ENCODE peak calls at places on chromosomes 5 and 9, in eight cellular contexts. G is ovary, L is A549, V is sigmoid colon, W is GM12878, N is HepG2, E is SK-N-SH, U is suprapubic skin. Y is an unnamed sample. For H3K4me1, the result is how much of the 10 kb centered on the place peaks cover.

GRCh38 chr9:131067625-131068024 is 28.7 kb upstream of the AIF1L start:
- DNase-seq in W (no peak), L (no peak), N (no peak), V (no peak), E (no peak), G (no peak), U (no peak), Y (no peak)

GRCh38 chr5:61306531-61307195 is 25.4 kb upstream of the ZSWIM6 start:
- DNase-seq in W (no peak), E (no peak), N (no peak), V (no peak), G (no peak), L (no peak), U (no peak), Y (no peak)

GRCh38 chr5:120447706-120448239 is 16.3 kb upstream of the PRR16 start:
- DNase-seq in N (no peak), U (no peak), E (peak), V (no peak), W (no peak), G (no peak), L (no peak), Y (no peak)

GRCh38 chr5:142023836-142024235 is 11.0 kb upstream of the GNPDA1 start:
- DNase-seq in G (no peak), L (no peak), N (no peak), V (no peak), U (no peak), E (no peak), W (no peak), Y (no peak)

GRCh38 chr9:84397151-84397728 is 56.7 kb upstream of the SLC28A3 start:
- DNase-seq in W (peak), G (peak), V (peak), U (peak), N (peak), E (peak), L (peak), Y (no peak)

GRCh38 chr5:112245616-112246015 is 173.5 kb downstream of the EPB41L4A start:
- DNase-seq in E (no peak), L (no peak), G (no peak), U (no peak), V (no peak), W (no peak), N (no peak), Y (no peak)

GRCh38 chr9:81032831-81033230 is 656.5 kb downstream of the TLE1 start:
- DNase-seq in L (no peak), V (no peak), E (no peak), N (no peak), U (no peak), G (no peak), W (no peak), Y (no peak)

GRCh38 chr5:36982146-36982545 is 105.6 kb downstream of the NIPBL start:
- DNase-seq in V (no peak), N (no peak), E (no peak), G (no peak), L (no peak), W (no peak), U (no peak), Y (no peak)

GRCh38 chr5:68848086-68848485 is 245.7 kb upstream of the SLC30A5 start:
- DNase-seq in E (no peak), L (no peak), N (no peak), U (no peak), V (no peak), W (no peak), G (no peak), Y (no peak)

GRCh38 chr9:971901-972511 is 4.4 kb upstream of the DMRT3 start:
- DNase-seq in E (peak), L (no peak), N (no peak), W (no peak), U (peak), V (no peak), G (no peak), Y (peak)

GRCh38 chr5:172766287-172767104 is 4.5 kb downstream of the DUSP1 start:
- DNase-seq in G (peak), W (no peak), V (peak), N (peak), L (no peak), E (no peak), U (peak), Y (peak)

GRCh38 chr9:114723926-114724325 is 41.9 kb upstream of the TEX48 start:
- DNase-seq in N (no peak), L (no peak), U (no peak), W (no peak), V (no peak), E (no peak), G (no peak), Y (no peak)

GRCh38 chr9:93219692-93220091 is 35.8 kb downstream of the WNK2 start:
- DNase-seq in G (no peak), L (no peak), W (no peak), U (no peak), V (no peak), N (no peak), E (no peak), Y (no peak)

GRCh38 chr9:20611751-20612287 is 10.5 kb downstream of the MLLT3 start:
- DNase-seq in U (no peak), L (peak), E (peak), N (peak), V (no peak), G (no peak), W (no peak), Y (no peak)

DNA sequence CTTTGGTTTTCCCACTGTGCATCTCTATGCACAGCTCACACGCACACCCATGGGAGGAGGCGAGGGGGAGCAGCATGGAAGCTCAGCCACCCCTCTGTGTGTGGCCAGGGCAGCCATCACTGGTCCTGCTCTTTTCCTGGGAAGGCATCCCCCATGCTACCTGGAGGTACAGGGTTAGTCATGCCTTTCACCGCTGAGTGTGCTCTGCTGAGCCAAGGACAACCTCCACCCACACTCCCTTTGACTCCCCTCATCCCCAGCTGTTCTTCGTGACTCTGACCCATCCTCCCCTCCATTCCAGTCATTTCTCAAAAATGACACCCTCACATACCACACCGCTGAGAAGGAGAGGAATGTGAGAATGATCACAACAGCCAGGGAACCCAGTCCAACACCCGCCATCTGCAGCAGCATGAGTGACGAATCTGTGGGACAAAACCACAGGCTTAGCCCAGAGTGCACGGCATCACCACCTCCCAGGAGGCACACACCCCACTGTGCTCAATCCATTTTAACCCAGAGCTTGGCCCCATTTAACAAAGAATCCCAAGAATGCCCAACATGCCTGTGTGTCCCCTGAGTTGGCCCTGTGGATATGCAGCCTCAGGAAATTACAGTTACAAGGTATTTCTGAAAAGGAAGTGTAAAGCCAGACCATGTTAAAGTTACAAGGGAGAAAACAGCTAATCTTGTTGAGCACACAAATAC is 133.4 kb downstream of the SUSD1 start:
- DNase-seq in U (no peak), W (no peak), E (no peak), G (no peak), N (peak), V (peak), L (peak), Y (no peak)
- TF ChIP-seq EP300 in U (peak), W (no peak), E (peak), G (no peak), N (no peak), V (no peak), L (peak), Y (peak)

DNA sequence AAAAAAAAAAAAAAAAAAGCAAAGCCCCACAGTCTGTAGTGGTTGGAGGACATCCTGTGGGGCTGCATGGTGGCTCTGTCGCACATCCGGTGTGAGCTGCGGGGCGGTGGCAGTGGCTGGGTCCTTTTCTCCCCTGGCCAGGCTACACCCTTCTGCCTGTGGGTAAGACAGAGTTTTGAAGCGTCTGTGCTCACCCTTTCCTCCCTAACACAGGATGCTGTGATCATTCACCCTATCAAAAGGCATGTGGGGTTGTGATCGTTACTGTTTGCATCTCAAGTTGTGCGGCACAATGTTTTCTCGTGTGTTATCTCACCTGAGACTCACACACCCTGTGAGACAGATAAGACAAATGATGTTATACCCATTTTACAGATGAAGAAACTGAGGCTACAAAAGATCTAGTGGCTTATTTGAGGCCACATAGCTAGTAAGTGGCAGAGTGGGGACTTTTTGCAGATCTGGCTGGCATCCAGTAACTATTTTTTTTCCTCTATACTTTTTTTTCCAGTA is 17.5 kb downstream of the IRF1 start:
- DNase-seq in U (no peak), G (no peak), L (no peak), W (no peak), E (no peak), N (no peak), V (peak), Y (no peak)
- H3K4me1 ChIP-seq in U (under half), G (under half), L (under half), W (under half), E (under half), N (half or more), V (under half), Y (under half)

DNA sequence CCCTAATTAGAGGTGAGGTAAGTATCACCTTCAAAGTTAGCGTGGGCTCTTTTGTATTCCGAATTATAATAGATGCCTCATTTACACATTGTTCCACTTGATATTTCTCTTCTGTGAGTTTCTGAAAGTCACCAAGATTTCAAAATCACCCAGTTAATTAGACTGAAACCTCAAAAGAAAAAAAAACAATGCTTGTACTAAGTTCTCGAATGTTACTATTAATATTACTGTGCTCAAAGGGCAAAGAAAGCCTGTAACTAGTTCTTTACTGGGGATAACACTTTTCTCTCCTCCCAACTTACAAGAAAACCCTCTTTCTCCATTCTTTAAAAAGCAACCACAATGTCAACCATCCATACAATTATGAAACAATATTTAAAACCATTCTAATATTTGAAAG is 98.5 kb downstream of the STRBP start:
- DNase-seq in U (no peak), W (peak), V (no peak), L (no peak), N (no peak), G (no peak), E (no peak), Y (no peak)
- H3K27ac ChIP-seq in U (no peak), W (no peak), V (no peak), L (no peak), N (no peak), G (no peak), E (no peak), Y (no peak)

GRCh38 chr5:150653145-150653761 is 7.8 kb upstream of the MYOZ3 start:
- DNase-seq in U (no peak), L (no peak), E (peak), V (no peak), W (no peak), N (no peak), G (no peak), Y (no peak)
- TF ChIP-seq EP300 in U (no peak), L (no peak), E (no peak), V (no peak), W (no peak), N (no peak), G (no peak), Y (no peak)

GRCh38 chr5:134103397-134103796 is 11.1 kb upstream of the TCF7 start:
- DNase-seq in E (no peak), L (no peak), V (no peak), N (no peak), G (no peak), U (no peak), W (no peak), Y (no peak)
- H3K4me1 ChIP-seq in E (half or more), L (under half), V (under half), N (half or more), G (under half), U (under half), W (half or more), Y (under half)

GRCh38 chr9:107039546-107039945 is 176.6 kb downstream of the ZNF462 start:
- DNase-seq in E (no peak), N (no peak), L (no peak), G (no peak), W (peak), V (no peak), U (no peak), Y (no peak)
- H3K27ac ChIP-seq in E (no peak), N (no peak), L (no peak), G (no peak), W (no peak), V (no peak), U (no peak), Y (no peak)

DNA sequence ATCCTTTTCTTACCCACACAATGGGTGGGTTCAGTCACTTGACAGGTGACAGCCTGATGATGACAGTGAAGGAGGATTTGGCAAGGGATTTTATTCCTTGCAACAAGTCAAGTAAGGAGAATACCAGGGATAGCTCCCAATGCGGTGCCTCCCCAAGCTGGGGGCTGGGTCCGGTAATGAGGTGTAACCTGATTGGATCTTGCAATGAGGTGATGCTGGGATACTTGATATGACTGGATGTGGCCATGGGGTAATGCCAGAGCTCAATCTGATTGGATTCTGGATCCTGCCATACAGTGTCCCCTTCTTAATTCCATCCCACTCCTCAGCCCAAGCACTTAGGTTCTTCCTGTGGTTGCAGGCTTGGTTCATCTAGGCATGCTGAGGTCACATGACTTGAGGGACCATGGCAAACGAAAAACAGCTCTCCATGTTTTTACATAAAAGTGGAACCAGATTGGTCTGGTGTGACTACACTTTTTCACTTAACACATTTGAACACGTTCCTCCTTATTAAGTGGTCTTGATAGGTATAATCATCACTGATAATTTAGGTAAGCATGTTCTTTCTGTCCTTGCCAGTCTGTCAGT is 181.1 kb downstream of the PDZD2 start:
- DNase-seq in E (no peak), U (no peak), L (no peak), W (no peak), N (no peak), V (no peak), G (no peak), Y (no peak)
- TF ChIP-seq EP300 in E (no peak), U (no peak), L (no peak), W (no peak), N (no peak), V (no peak), G (no peak), Y (no peak)

GRCh38 chr9:24932785-24933184 is 387.1 kb upstream of the IZUMO3 start:
- DNase-seq in N (no peak), W (no peak), U (no peak), L (no peak), E (no peak), V (no peak), G (no peak), Y (no peak)
- H3K4me1 ChIP-seq in N (under half), W (under half), U (under half), L (under half), E (under half), V (under half), G (under half), Y (under half)

DNA sequence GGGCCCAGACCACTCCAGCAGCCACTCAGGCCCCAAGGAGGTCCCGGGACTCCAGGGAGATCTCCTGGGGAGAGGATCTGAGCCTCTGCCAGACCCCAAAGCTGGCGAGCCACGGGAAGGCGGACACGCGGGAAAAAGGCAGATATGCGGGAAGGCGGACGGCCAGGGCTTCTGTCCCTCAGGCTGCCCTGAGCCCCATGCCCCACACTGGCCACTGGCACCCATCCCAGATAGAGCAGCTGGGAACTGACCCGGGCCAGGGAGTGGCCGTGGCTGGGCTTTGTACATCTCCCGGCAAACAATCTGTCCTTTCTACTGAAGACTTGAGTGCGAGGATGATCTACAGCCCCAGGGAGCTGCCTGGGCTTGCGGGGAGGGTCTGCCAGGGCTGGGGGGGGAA is 21.1 kb upstream of the NOTCH1 start:
- DNase-seq in U (no peak), L (no peak), N (no peak), W (no peak), V (peak), G (peak), E (peak), Y (no peak)
- H3K27ac ChIP-seq in U (peak), L (peak), N (no peak), W (no peak), V (peak), G (peak), E (no peak), Y (peak)

DNA sequence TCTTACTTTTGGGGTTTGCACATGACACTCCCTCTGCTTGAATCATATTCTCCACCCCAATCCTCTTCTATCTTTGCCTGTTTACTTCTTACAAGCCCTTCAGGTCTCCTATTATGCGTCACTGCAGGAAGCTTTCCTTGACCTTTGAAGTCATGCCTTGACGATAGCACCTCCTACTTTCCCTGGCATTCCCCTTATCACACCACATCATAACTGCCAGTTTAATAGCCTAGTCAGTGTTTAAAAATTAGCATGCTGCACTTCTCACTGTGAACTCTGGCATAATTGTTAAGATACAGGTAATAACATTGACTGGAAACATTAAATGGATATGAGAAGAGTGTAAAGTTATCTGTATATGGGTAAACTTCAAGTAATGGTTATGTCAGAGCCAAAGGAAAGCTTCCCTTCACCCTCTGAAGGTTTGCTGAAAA is 37.1 kb upstream of the CEP120 start:
- DNase-seq in N (no peak), U (no peak), E (no peak), G (no peak), L (peak), V (no peak), W (no peak), Y (no peak)
- TF ChIP-seq EP300 in N (no peak), U (no peak), E (no peak), G (no peak), L (no peak), V (no peak), W (no peak), Y (no peak)

Y was measured in esophagus muscularis mucosa.